ENCODE peak calls at places on chromosomes 12 and 14, in six cellular contexts. One of them, this sample, is unnamed.

GRCh38 chr12:122681814-122682213 is 21.3 kb downstream of the HCAR2 start:
- DNase-seq in K562: no peak
- DNase-seq in SK-N-SH: no peak
- DNase-seq in HCT116: no peak
- DNase-seq in HepG2: no peak
- DNase-seq in endothelial cell of umbilical vein: no peak
- DNase-seq in this sample: peak

GRCh38 chr12:74538491-74539258 is 1.0 kb downstream of the ATXN7L3B start:
- DNase-seq in HepG2: no peak
- DNase-seq in HCT116: no peak
- DNase-seq in endothelial cell of umbilical vein: peak
- DNase-seq in SK-N-SH: peak
- DNase-seq in K562: peak
- DNase-seq in this sample: no peak

GRCh38 chr14:30223385-30223785 is 295.7 kb upstream of the PRKD1 start:
- DNase-seq in endothelial cell of umbilical vein: peak
- DNase-seq in SK-N-SH: no peak
- DNase-seq in HCT116: peak
- DNase-seq in HepG2: peak
- DNase-seq in K562: no peak
- DNase-seq in this sample: no peak

GRCh38 chr12:66550626-66551025 is 128.2 kb downstream of the GRIP1 start:
- DNase-seq in SK-N-SH: no peak
- DNase-seq in K562: no peak
- DNase-seq in endothelial cell of umbilical vein: peak
- DNase-seq in HepG2: no peak
- DNase-seq in HCT116: no peak
- DNase-seq in this sample: no peak

GRCh38 chr14:61569783-61570182 is 125.5 kb upstream of the HIF1A start:
- DNase-seq in K562: no peak
- DNase-seq in endothelial cell of umbilical vein: peak
- DNase-seq in HCT116: no peak
- DNase-seq in HepG2: peak
- DNase-seq in SK-N-SH: no peak
- DNase-seq in this sample: no peak

GRCh38 chr12:117968826-117969659 is at the start of gene KSR2:
- DNase-seq in K562: peak
- DNase-seq in SK-N-SH: peak
- DNase-seq in endothelial cell of umbilical vein: peak
- DNase-seq in HCT116: peak
- DNase-seq in HepG2: peak
- DNase-seq in this sample: no peak

GRCh38 chr12:42962384-42962783 is 372.8 kb upstream of the PRICKLE1 start:
- DNase-seq in endothelial cell of umbilical vein: no peak
- DNase-seq in K562: no peak
- DNase-seq in HCT116: no peak
- DNase-seq in HepG2: no peak
- DNase-seq in SK-N-SH: peak
- DNase-seq in this sample: no peak

GRCh38 chr14:98926151-98926550 is 345.8 kb downstream of the BCL11B start:
- DNase-seq in endothelial cell of umbilical vein: no peak
- DNase-seq in HepG2: no peak
- DNase-seq in K562: no peak
- DNase-seq in SK-N-SH: no peak
- DNase-seq in HCT116: no peak
- DNase-seq in this sample: no peak

GRCh38 chr14:56154321-56154720 is 36.1 kb downstream of the PELI2 start:
- DNase-seq in HepG2: no peak
- DNase-seq in HCT116: no peak
- DNase-seq in K562: no peak
- DNase-seq in SK-N-SH: no peak
- DNase-seq in endothelial cell of umbilical vein: no peak
- DNase-seq in this sample: no peak

GRCh38 chr12:95164656-95165055 is 52.6 kb downstream of the FGD6 start:
- DNase-seq in K562: no peak
- DNase-seq in SK-N-SH: no peak
- DNase-seq in endothelial cell of umbilical vein: no peak
- DNase-seq in HCT116: no peak
- DNase-seq in HepG2: no peak
- DNase-seq in this sample: no peak

GRCh38 chr14:62409909-62410308 is 635.3 kb downstream of the KCNH5 start:
- DNase-seq in HCT116: no peak
- DNase-seq in K562: no peak
- DNase-seq in SK-N-SH: no peak
- DNase-seq in endothelial cell of umbilical vein: no peak
- DNase-seq in HepG2: no peak
- DNase-seq in this sample: no peak

GRCh38 chr14:61355892-61356325 is 34.5 kb downstream of the PRKCH start:
- DNase-seq in SK-N-SH: no peak
- DNase-seq in K562: no peak
- DNase-seq in HepG2: peak
- DNase-seq in endothelial cell of umbilical vein: peak
- DNase-seq in HCT116: peak
- DNase-seq in this sample: no peak

GRCh38 chr12:17030338-17030737 is 424.4 kb upstream of the LMO3 start:
- DNase-seq in HCT116: no peak
- DNase-seq in K562: no peak
- DNase-seq in HepG2: no peak
- DNase-seq in SK-N-SH: no peak
- DNase-seq in endothelial cell of umbilical vein: no peak
- DNase-seq in this sample: no peak

GRCh38 chr14:105107781-105108515 is 42.7 kb upstream of the GPR132 start:
- DNase-seq in endothelial cell of umbilical vein: no peak
- DNase-seq in HepG2: no peak
- DNase-seq in HCT116: no peak
- DNase-seq in SK-N-SH: no peak
- DNase-seq in K562: no peak
- DNase-seq in this sample: no peak

GRCh38 chr12:117119592-117120198 is 20.5 kb upstream of the TESC start:
- DNase-seq in endothelial cell of umbilical vein: no peak
- DNase-seq in HCT116: peak
- DNase-seq in K562: peak
- DNase-seq in SK-N-SH: peak
- DNase-seq in HepG2: peak
- DNase-seq in this sample: no peak

GRCh38 chr12:88132387-88132786 is 9.5 kb downstream of the CEP290 start:
- DNase-seq in K562: no peak
- DNase-seq in SK-N-SH: no peak
- DNase-seq in HepG2: no peak
- DNase-seq in HCT116: no peak
- DNase-seq in endothelial cell of umbilical vein: no peak
- DNase-seq in this sample: no peak

GRCh38 chr12:109098142-109098652 is 800 bp downstream of the UNG start:
- DNase-seq in K562: no peak
- DNase-seq in endothelial cell of umbilical vein: no peak
- DNase-seq in HCT116: no peak
- DNase-seq in HepG2: no peak
- DNase-seq in SK-N-SH: no peak
- DNase-seq in this sample: no peak

GRCh38 chr14:104881369-104881979 is 16.4 kb downstream of the CEP170B start:
- DNase-seq in K562: no peak
- DNase-seq in HCT116: no peak
- DNase-seq in HepG2: no peak
- DNase-seq in endothelial cell of umbilical vein: no peak
- DNase-seq in SK-N-SH: peak
- DNase-seq in this sample: no peak

GRCh38 chr12:60205500-60205899 is 609.7 kb downstream of the SLC16A7 start:
- DNase-seq in HCT116: no peak
- DNase-seq in K562: no peak
- DNase-seq in SK-N-SH: no peak
- DNase-seq in HepG2: no peak
- DNase-seq in endothelial cell of umbilical vein: no peak
- DNase-seq in this sample: no peak

DNA sequence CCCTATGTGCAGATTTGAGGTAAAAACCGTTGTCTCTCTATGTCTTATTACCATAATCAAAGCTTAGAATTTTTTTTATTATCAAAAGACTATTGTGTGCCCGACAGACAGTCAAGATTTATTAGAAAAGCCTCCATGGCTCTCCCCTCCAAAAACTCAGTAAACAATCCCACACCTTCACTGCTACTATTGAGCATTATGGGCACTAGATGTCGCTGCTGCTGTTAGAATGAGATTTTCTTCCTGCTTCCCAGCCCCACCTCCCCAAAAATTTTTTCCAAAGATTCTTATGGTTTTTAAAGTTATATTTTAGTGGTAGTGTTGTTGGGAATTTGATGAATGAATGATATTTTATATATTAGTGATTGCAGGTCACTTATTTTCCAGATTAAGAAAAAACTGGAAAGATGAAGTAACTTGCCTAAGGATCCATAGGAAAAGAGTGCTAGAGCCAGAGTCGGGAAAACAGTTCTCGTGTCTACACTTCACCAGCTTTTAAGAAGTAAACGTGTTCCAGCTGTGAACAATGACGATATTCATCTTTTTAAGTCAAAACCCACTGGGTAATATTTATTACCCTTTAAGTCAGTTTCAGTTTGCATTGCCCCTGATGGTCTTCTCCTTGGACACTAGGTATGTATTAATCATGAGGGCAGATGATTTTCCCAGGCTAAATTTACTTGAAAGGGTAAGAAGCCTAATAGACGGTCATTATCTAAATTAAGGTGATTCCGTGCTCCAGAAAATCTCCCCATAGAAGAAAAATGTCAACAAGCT is 12.2 kb upstream of the FOXG1 start:
- DNase-seq in SK-N-SH: peak
- DNase-seq in HCT116: no peak
- DNase-seq in K562: peak
- DNase-seq in endothelial cell of umbilical vein: peak
- DNase-seq in HepG2: peak
- DNase-seq in this sample: peak
- H3K9ac ChIP-seq in SK-N-SH: no peak
- H3K9ac ChIP-seq in HCT116: no peak
- H3K9ac ChIP-seq in K562: no peak
- H3K9ac ChIP-seq in endothelial cell of umbilical vein: no peak
- H3K9ac ChIP-seq in HepG2: no peak
- H3K9ac ChIP-seq in this sample: no peak

DNA sequence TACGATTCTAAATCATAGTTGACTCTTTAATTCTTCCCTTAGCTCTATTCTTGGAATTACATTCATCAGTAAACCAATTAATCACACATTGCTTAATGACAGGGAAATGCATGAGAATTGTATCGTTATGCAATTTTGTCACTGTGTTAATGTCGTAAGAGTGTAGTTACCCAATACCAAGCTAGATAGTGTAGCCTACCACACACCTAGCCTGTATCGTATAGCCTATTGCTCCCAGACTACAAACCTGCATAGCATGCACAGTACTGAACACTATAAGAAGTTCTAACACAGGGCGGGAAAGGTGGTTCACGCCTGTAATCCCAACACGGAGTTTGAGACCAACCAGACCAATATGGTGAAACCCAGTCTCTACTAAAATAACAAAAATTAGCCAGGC is 24.7 kb downstream of the HNRNPC start:
- DNase-seq in SK-N-SH: no peak
- DNase-seq in K562: no peak
- DNase-seq in HepG2: no peak
- DNase-seq in endothelial cell of umbilical vein: no peak
- DNase-seq in HCT116: no peak
- DNase-seq in this sample: no peak
- TF ChIP-seq POLR2AphosphoS5 in SK-N-SH: no peak
- TF ChIP-seq POLR2AphosphoS5 in K562: no peak
- TF ChIP-seq POLR2AphosphoS5 in HepG2: peak
- TF ChIP-seq POLR2AphosphoS5 in endothelial cell of umbilical vein: no peak
- TF ChIP-seq POLR2AphosphoS5 in HCT116: no peak
- TF ChIP-seq POLR2AphosphoS5 in this sample: peak

DNA sequence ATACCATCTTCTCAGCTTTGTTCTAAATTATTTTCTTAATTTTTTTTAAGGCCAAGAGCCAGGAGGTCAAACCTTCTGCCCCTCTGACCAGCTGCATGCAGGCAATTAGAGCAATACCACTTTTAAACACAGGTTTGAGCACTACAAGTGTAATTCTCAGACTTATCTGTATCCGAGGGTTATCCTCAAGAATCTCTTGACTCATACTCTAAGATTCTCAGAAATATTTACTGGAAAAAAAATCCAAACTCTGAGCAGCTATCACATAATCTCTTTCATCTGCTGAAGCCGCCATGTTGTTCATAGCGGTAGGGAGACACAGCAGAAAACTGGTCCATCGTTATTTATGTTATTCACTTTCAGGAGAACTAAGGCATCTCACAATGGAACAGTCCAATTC is 27.4 kb upstream of the PTHLH start:
- DNase-seq in SK-N-SH: no peak
- DNase-seq in HepG2: no peak
- DNase-seq in K562: no peak
- DNase-seq in endothelial cell of umbilical vein: no peak
- DNase-seq in HCT116: no peak
- DNase-seq in this sample: no peak
- H3K9ac ChIP-seq in SK-N-SH: no peak
- H3K9ac ChIP-seq in HepG2: no peak
- H3K9ac ChIP-seq in K562: no peak
- H3K9ac ChIP-seq in endothelial cell of umbilical vein: no peak
- H3K9ac ChIP-seq in HCT116: no peak
- H3K9ac ChIP-seq in this sample: no peak

DNA sequence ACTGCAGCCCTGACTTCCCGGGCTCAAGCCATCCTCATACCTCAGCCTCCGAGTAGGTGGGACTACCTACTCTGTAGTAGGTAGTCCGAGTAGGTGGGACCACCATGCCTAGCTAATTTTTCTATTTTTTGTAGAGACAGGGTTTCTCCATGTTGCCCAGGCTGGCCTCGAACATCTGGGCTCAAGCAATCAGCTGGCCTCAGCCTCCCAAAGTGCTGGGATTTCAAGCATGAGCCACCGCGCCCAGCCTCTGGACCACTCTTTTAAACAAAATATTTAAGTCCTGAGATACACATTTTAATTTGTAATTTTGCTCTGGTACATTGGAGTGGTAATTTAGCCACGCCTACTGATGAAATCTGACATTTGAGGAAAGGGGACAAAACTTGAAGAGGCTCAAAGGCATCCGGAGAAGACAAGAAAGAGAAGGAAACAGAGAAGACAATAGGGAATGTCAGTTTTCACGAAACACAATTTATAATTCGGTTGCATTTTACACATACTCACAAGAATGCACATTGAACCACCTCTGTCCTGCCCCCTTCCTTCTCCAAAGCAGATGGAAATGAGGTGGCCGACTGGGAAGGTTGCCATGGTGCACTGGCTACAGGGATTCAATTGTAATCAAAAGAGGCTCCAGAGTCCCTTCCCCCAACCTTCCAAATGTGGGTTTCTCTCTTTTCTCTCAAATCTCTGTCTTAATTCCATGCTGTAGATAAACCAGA is 9.7 kb upstream of the TUBA1A start:
- DNase-seq in HepG2: no peak
- DNase-seq in SK-N-SH: peak
- DNase-seq in HCT116: no peak
- DNase-seq in endothelial cell of umbilical vein: peak
- DNase-seq in K562: no peak
- DNase-seq in this sample: no peak
- TF ChIP-seq POLR2AphosphoS5 in HepG2: no peak
- TF ChIP-seq POLR2AphosphoS5 in SK-N-SH: peak
- TF ChIP-seq POLR2AphosphoS5 in HCT116: no peak
- TF ChIP-seq POLR2AphosphoS5 in endothelial cell of umbilical vein: no peak
- TF ChIP-seq POLR2AphosphoS5 in K562: no peak
- TF ChIP-seq POLR2AphosphoS5 in this sample: no peak

GRCh38 chr12:7781274-7781673 is 7.9 kb upstream of the NANOG start:
- DNase-seq in endothelial cell of umbilical vein: no peak
- DNase-seq in HCT116: no peak
- DNase-seq in HepG2: no peak
- DNase-seq in K562: no peak
- DNase-seq in SK-N-SH: no peak
- DNase-seq in this sample: no peak
- H3K9ac ChIP-seq in endothelial cell of umbilical vein: no peak
- H3K9ac ChIP-seq in HCT116: no peak
- H3K9ac ChIP-seq in HepG2: no peak
- H3K9ac ChIP-seq in K562: no peak
- H3K9ac ChIP-seq in SK-N-SH: no peak
- H3K9ac ChIP-seq in this sample: no peak

GRCh38 chr14:44901696-44902095 is 60.1 kb downstream of the KLHL28 start:
- DNase-seq in K562: no peak
- DNase-seq in SK-N-SH: no peak
- DNase-seq in endothelial cell of umbilical vein: no peak
- DNase-seq in HCT116: no peak
- DNase-seq in HepG2: peak
- DNase-seq in this sample: no peak
- TF ChIP-seq POLR2AphosphoS5 in K562: no peak
- TF ChIP-seq POLR2AphosphoS5 in SK-N-SH: no peak
- TF ChIP-seq POLR2AphosphoS5 in endothelial cell of umbilical vein: no peak
- TF ChIP-seq POLR2AphosphoS5 in HCT116: no peak
- TF ChIP-seq POLR2AphosphoS5 in HepG2: no peak
- TF ChIP-seq POLR2AphosphoS5 in this sample: no peak